ENCODE peak calls at places on chromosomes 4 and X, in seven cellular contexts. B is cardiac muscle cell, P is suprapubic skin, G is A549, W is Peyer's patch, I is brain microvascular endothelial cell, R is body of pancreas. F is an unnamed sample.

GRCh38 chr4:6658635-6659075 is 18.2 kb downstream of the MRFAP1 start:
- DNase-seq in R (no peak), B (no peak), G (no peak), I (peak), P (no peak), W (peak), F (no peak)

GRCh38 chr4:156378053-156378665 is 424.5 kb upstream of the CTSO start:
- DNase-seq in G (peak), W (no peak), P (no peak), I (peak), B (peak), R (no peak), F (no peak)

GRCh38 chr4:94256833-94257232 is 49.2 kb downstream of the SMARCAD1 start:
- DNase-seq in R (no peak), W (no peak), P (no peak), I (no peak), G (peak), B (no peak), F (no peak)

GRCh38 chr4:171846232-171846631 is 33.0 kb downstream of the GALNTL6 start:
- DNase-seq in P (no peak), R (peak), G (peak), W (peak), I (peak), B (peak), F (no peak)

GRCh38 chr4:55768291-55768690 is 51.3 kb upstream of the EXOC1L start:
- DNase-seq in R (no peak), G (peak), I (peak), W (no peak), B (no peak), P (no peak), F (peak)

GRCh38 chr4:145805490-145805889 is 125.5 kb downstream of the C4orf51 start:
- DNase-seq in B (peak), I (peak), P (no peak), R (no peak), G (peak), W (no peak), F (no peak)

GRCh38 chrX:750812-751211 is 120.2 kb downstream of the SHOX start:
- DNase-seq in R (no peak), P (no peak), I (no peak), W (no peak), B (no peak), G (no peak), F (peak)

GRCh38 chr4:72031868-72032619 is at the start of gene NPFFR2:
- DNase-seq in G (no peak), R (peak), B (peak), P (no peak), I (peak), W (no peak), F (no peak)

GRCh38 chrX:72130762-72131231 is 918 bp downstream of the RTL5 start:
- DNase-seq in I (no peak), W (no peak), B (no peak), P (no peak), R (no peak), G (no peak), F (no peak)

GRCh38 chr4:140568507-140569306 is at the start of gene UCP1:
- DNase-seq in P (peak), G (no peak), B (peak), R (peak), I (no peak), W (no peak), F (no peak)
- TF ChIP-seq CTCF in P (no peak), G (no peak), B (no peak), R (no peak), I (no peak), W (no peak), F (no peak)

GRCh38 chr4:84529169-84529751 is 30.2 kb upstream of the NKX6-1 start:
- DNase-seq in I (no peak), B (peak), P (no peak), G (peak), R (no peak), W (no peak), F (no peak)
- H3K27ac ChIP-seq in I (no peak), B (no peak), P (no peak), G (no peak), R (no peak), W (no peak), F (no peak)

DNA sequence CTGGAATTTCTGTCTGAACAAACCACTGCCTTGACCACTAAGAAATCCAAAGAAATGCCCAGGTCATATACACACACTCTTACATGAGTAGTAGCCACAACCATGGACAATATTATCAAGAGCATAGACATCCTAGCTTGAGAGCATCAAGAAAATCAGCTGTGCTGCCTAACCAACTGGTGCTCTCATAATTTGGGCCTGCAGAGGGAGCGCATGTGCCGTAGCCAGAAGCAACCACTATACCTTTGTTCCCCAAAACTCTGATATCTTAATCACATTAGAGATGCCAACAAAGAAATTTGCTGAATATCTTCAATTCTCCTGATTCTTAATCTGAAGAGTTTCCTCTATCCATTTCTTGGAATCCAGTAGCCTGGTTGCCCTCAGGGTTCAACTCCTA is 163.6 kb downstream of the ZNF674 start:
- DNase-seq in B (peak), W (peak), I (peak), R (no peak), P (no peak), G (peak), F (no peak)
- TF ChIP-seq CTCF in B (peak), W (no peak), I (peak), R (peak), P (peak), G (peak), F (peak)

DNA sequence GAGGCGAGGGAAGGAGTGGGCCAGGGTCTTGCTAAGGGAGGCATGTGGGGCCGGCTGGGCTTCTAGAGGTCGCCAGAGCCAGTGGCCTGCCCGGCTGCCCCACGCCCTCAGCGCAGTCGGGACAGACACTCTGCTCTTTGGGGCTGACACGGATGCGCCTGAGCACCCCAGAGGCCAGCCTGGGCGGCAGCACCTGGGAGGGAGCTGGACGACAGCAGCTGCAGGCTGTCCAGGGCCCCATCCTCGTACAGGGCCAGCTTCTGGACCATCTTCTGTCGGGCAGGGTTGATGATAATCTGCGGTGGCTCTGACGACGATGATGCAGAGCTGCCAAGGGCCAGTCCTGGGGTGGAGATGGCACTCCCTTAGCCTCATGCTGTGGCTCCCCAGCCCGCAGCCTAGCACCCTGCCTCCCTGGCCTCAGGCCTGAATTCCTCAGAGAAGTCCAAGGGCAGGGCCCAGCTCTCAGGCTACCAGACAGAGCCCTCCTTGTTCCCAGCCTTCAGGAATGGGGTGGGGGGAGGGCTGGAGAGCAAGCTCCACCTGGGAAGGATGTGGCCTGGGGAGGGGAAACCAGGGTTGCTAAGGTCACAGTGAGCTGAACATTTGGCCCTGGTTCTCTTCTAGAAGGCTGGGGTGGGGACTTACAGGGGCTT is 7.2 kb downstream of the IRAK1 start:
- DNase-seq in W (no peak), B (no peak), P (no peak), G (no peak), R (peak), I (no peak), F (no peak)
- H3K27ac ChIP-seq in W (peak), B (no peak), P (peak), G (no peak), R (peak), I (no peak), F (no peak)

GRCh38 chr4:40630335-40631021 is 814 bp upstream of the RBM47 start:
- DNase-seq in W (peak), I (no peak), G (peak), B (peak), R (peak), P (peak), F (peak)

GRCh38 chr4:40627540-40627939 is 2.1 kb downstream of the RBM47 start:
- DNase-seq in I (no peak), B (no peak), R (no peak), W (no peak), P (no peak), G (no peak), F (no peak)

GRCh38 chr4:40626183-40626990 is 3.3 kb downstream of the RBM47 start:
- DNase-seq in G (no peak), P (no peak), R (no peak), W (no peak), I (peak), B (no peak), F (no peak)

GRCh38 chr4:40628888-40629287 is 776 bp downstream of the RBM47 start:
- DNase-seq in W (no peak), I (no peak), G (no peak), B (no peak), P (no peak), R (no peak), F (no peak)

DNA sequence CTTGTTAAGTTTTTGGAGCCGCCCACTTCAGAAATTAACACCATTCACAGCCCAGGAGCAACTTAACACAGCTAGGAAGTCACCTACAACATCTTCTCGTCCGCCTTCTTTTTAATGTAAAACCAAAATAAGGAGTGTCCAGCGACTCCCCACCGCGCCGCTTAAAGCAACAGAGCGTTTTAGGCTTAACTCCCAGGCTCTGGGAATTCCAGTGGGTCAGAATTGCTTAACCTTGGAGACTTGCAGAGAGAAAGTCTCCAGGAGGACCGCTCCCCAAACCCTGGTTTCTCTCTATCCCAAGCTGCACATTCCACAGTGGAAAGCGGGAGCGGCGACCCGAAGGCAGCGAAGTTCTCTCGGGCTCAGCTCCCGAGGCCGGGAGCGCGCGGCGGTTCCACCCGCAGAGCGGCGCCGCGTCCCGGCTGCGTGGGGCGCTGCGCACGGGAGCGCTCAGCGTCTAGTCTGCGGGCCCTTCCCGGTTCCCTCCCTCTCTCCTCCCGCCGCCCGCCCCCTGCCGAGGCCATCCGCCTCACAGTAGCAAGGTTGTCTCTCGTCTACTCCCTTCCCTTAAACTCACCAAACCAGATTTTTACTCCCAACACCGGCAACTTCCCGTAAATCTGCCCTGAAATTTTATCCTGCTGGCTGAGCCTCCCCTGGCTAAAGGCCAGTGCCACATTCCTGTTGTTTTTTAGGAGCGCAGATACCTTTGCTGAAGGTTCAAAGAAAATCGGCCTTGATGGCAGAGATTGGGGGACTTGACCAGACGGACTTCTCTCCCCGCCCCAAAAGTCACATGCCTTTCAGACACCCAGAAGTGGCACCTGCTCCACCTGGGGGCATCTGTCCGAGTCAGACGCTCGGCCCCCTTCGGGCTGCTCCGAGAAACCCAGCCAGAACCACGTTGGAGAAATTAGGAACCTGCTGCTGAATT is at the start of gene RBM47:
- DNase-seq in B (peak), W (peak), R (peak), P (peak), I (peak), G (peak), F (no peak)
- TF ChIP-seq CTCF in B (peak), W (no peak), R (peak), P (no peak), I (peak), G (peak), F (no peak)

GRCh38 chr4:15757084-15757483 is 21.0 kb upstream of the CD38 start:
- DNase-seq in P (no peak), W (no peak), G (no peak), R (no peak), I (no peak), B (no peak), F (no peak)
- H3K27ac ChIP-seq in P (no peak), W (peak), G (no peak), R (no peak), I (peak), B (no peak), F (no peak)

GRCh38 chr4:80225628-80226027 is 28.3 kb downstream of the PRDM8 start:
- DNase-seq in G (no peak), I (no peak), R (no peak), P (no peak), W (no peak), B (no peak), F (no peak)

GRCh38 chr4:80219301-80220025 is 22.2 kb downstream of the PRDM8 start:
- DNase-seq in B (peak), R (no peak), W (no peak), P (no peak), G (no peak), I (no peak), F (no peak)

GRCh38 chr4:80216100-80216761 is 18.9 kb downstream of the PRDM8 start:
- DNase-seq in G (no peak), P (no peak), I (no peak), W (no peak), B (no peak), R (no peak), F (no peak)

GRCh38 chr4:80220711-80221110 is 23.4 kb downstream of the PRDM8 start:
- DNase-seq in B (no peak), W (no peak), G (no peak), I (no peak), R (no peak), P (no peak), F (no peak)

DNA sequence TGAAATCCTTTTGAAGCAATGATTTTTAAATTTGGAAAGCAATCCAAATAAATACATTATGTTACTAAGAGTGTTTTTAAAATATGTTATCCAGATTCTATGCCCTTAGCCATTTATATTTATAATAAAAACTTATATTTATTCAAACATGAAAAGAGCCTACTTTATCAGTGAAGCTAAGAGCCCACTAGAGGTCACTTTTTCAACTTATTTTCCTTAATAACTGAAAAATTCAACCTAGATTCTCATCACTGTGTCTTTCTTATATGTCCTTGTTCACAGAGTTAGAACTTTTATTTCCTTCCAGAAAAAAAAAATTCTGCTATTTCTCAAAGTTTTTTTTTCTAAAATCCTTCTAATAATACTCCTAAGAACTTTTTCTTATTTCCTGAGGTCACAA is 23.9 kb downstream of the PRDM8 start:
- DNase-seq in P (no peak), W (no peak), G (no peak), R (no peak), I (no peak), B (no peak), F (no peak)
- TF ChIP-seq CTCF in P (no peak), W (no peak), G (peak), R (no peak), I (peak), B (peak), F (no peak)

DNA sequence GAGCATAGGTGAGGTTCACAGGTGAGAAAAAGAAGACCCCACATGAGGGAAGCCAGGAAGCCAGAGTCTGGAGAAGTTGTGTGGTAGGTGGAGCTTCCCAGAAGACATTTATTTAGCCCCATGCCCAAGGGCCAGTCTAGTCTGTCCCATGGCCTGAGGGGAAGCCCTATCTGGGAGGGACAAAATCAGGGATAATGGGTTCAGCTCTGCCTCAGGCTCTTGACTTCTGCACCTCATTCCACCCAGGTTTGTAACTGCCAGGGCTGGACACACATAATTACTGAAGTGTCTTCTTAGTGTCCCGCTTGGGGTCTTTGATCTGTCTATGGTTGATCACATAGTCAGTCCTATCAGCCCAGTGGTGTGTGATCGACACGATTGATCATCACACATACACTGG is 36.0 kb downstream of the TSC22D3 start:
- DNase-seq in P (no peak), R (no peak), G (no peak), W (no peak), I (no peak), B (no peak), F (no peak)
- H3K27ac ChIP-seq in P (no peak), R (no peak), G (no peak), W (peak), I (no peak), B (no peak), F (no peak)

GRCh38 chrX:37834937-37835336 is 12.4 kb downstream of the DYNLT3 start:
- DNase-seq in R (no peak), I (no peak), P (no peak), W (no peak), G (no peak), B (no peak), F (no peak)
- TF ChIP-seq CTCF in R (no peak), I (no peak), P (no peak), W (no peak), G (no peak), B (no peak), F (no peak)

GRCh38 chr4:76449824-76450223 is 14.8 kb downstream of the SHROOM3 start:
- DNase-seq in B (no peak), R (no peak), G (no peak), W (no peak), P (no peak), I (no peak), F (no peak)
- H3K27ac ChIP-seq in B (no peak), R (peak), G (no peak), W (no peak), P (no peak), I (no peak), F (no peak)

F was measured in ascending aorta.